ENCODE peak calls at places on chromosomes 2 and 18, in seven cellular contexts. H is AG04450; K is CD4-positive, CD25-positive, alpha-beta regulatory T cell; P is sigmoid colon; D is testis; F is left ventricle myocardium inferior; M is NB4. A is an unnamed sample.
A peak's percentile ranks its signal among the peaks of the same experiment; 100 is the strongest.

GRCh38 chr18:13382990-13383821 is 164.6 kb downstream of the LDLRAD4 start:
- DNase-seq in H (no peak), K (no peak), P (peak; percentile 64), D (no peak), F (no peak), M (no peak), A (no peak)

GRCh38 chr2:137205324-137205723 is 440.0 kb downstream of the THSD7B start:
- DNase-seq in H (no peak), K (no peak), P (no peak), D (no peak), F (no peak), M (no peak), A (no peak)

GRCh38 chr2:17388790-17389189 is 129.4 kb downstream of the RAD51AP2 start:
- DNase-seq in H (no peak), K (no peak), P (no peak), D (no peak), F (no peak), M (no peak), A (no peak)

GRCh38 chr2:75464348-75464946 is 96.3 kb downstream of the EVA1A start:
- DNase-seq in H (no peak), K (no peak), P (no peak), D (peak; percentile 22), F (no peak), M (peak; percentile 9), A (no peak)

GRCh38 chr2:111216811-111217652 is 96.3 kb downstream of the BCL2L11 start:
- DNase-seq in H (no peak), K (no peak), P (no peak), D (no peak), F (peak; percentile 31), M (no peak), A (no peak)

GRCh38 chr2:46780801-46781445 is 134.7 kb downstream of the MCFD2 start:
- DNase-seq in H (no peak), K (no peak), P (peak; percentile 91), D (no peak), F (peak; percentile 45), M (peak; percentile 60), A (peak; percentile 10)

GRCh38 chr2:115887209-115887776 is 1444.9 kb downstream of the DPP10 start:
- DNase-seq in H (no peak), K (no peak), P (no peak), D (no peak), F (no peak), M (no peak), A (no peak)

GRCh38 chr2:240723851-240724250 is 32.2 kb downstream of the AQP12A start:
- DNase-seq in H (no peak), K (no peak), P (no peak), D (no peak), F (no peak), M (no peak), A (no peak)

GRCh38 chr2:217941886-217942728 is 60.7 kb downstream of the TNS1 start:
- DNase-seq in H (no peak), K (no peak), P (no peak), D (no peak), F (no peak), M (no peak), A (no peak)
- H3K4me3 ChIP-seq in H (peak overlapping the region; percentile 64), K (no peak overlapping the region), P (peak overlapping the region; percentile 80), D (peak overlapping the region; percentile 55), F (peak overlapping the region; percentile 84), M (no peak overlapping the region), A (no peak overlapping the region)

GRCh38 chr2:33090553-33091134 is 143.9 kb downstream of the LTBP1 start:
- DNase-seq in H (no peak), K (no peak), P (no peak), D (no peak), F (no peak), M (no peak), A (no peak)
- H3K4me3 ChIP-seq in H (no peak overlapping the region), K (no peak overlapping the region), P (no peak overlapping the region), D (no peak overlapping the region), F (no peak overlapping the region), M (no peak overlapping the region), A (no peak overlapping the region)

DNA sequence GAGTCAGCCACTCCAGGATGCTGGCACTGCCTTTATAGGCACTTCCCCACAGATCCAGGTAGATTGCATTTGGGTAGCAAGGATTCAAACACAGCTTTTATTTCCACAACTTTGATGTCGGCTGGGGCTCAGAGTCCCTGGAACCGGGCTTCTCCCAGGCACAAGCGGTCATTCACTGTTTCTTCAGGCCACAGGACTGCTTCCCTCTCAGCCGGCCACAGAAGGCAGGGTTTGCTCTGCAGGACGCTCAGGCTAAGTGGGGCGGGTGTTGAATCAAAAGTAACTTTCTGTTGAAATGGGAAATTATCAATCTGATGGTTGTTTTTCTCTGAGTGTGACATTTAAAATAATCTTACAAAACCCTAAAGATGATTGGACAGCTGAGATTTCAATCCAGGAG is 83.0 kb upstream of the REV1 start:
- DNase-seq in H (no peak), K (no peak), P (no peak), D (no peak), F (no peak), M (no peak), A (no peak)
- H3K4me3 ChIP-seq in H (no peak overlapping the region), K (no peak overlapping the region), P (no peak overlapping the region), D (no peak overlapping the region), F (no peak overlapping the region), M (no peak overlapping the region), A (no peak overlapping the region)

GRCh38 chr2:214830794-214831346 is 21.4 kb upstream of the BARD1 start:
- DNase-seq in H (no peak), K (no peak), P (no peak), D (no peak), F (no peak), M (peak; percentile 35), A (no peak)
- H3K4me3 ChIP-seq in H (no peak overlapping the region), K (no peak overlapping the region), P (no peak overlapping the region), D (no peak overlapping the region), F (no peak overlapping the region), M (no peak overlapping the region), A (no peak overlapping the region)

DNA sequence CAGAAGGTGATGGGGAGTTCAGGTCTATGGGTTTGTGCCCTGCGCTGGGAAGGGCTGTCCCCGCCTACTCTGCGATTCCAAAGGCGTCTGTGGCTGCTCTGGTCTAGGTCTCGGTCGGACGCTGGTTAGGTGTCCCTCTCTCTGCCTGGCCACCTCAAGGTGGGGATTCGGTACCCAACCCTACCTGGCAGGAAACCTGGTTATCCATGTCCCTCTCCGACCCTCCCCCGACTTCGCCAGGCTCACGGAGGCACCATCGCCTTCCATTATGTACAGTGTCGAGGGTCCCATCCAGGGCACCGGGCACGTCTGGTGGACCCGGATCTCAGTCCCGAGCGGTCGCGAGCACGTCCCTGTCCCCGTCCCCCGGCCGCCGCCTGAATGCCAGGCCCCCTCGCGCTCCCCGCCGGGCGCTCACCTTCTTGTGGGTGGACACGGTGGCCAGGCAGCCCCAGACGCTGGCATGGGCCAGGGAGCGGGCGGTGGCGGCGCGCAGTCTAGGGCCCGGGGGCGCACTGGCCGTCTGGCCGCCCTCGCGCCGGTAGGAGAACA is 628 bp downstream of the CREG2 start:
- DNase-seq in H (no peak), K (no peak), P (no peak), D (no peak), F (peak; percentile 17), M (no peak), A (no peak)
- H3K4me3 ChIP-seq in H (peak overlapping the region; percentile 65), K (peak overlapping the region; percentile 31), P (peak overlapping the region; percentile 49), D (peak overlapping the region; percentile 53), F (peak overlapping the region; percentile 69), M (no peak overlapping the region), A (no peak overlapping the region)

A was measured in Jurkat, Clone E6-1.